ENCODE peak calls at places on chromosomes 2 and 18, in four cellular contexts. One of them, this sample, is unnamed.

GRCh38 chr2:189254268-189254883 is 74.8 kb upstream of the COL5A2 start:
- DNase-seq in glutamatergic neuron: peak; percentile 16
- DNase-seq in stimulated activated CD4-positive, alpha-beta T cell treated with anti-CD3 and anti-CD28 coated beads, Interleukin-2, amount 100 ng/mL, for 48 hours: no peak
- DNase-seq in Calu3: no peak
- DNase-seq in this sample: peak; percentile 57

GRCh38 chr2:224987733-224988132 is 54.5 kb downstream of the DOCK10 start:
- DNase-seq in glutamatergic neuron: no peak
- DNase-seq in Calu3: no peak
- DNase-seq in stimulated activated CD4-positive, alpha-beta T cell treated with anti-CD3 and anti-CD28 coated beads, Interleukin-2, amount 100 ng/mL, for 48 hours: no peak
- DNase-seq in this sample: no peak

GRCh38 chr2:42102606-42103450 is 55.0 kb downstream of the PKDCC start:
- DNase-seq in stimulated activated CD4-positive, alpha-beta T cell treated with anti-CD3 and anti-CD28 coated beads, Interleukin-2, amount 100 ng/mL, for 48 hours: no peak
- DNase-seq in Calu3: peak; percentile 59
- DNase-seq in glutamatergic neuron: peak; percentile 79
- DNase-seq in this sample: no peak

GRCh38 chr2:15359716-15360531 is 201.2 kb downstream of the NBAS start:
- DNase-seq in stimulated activated CD4-positive, alpha-beta T cell treated with anti-CD3 and anti-CD28 coated beads, Interleukin-2, amount 100 ng/mL, for 48 hours: no peak
- DNase-seq in Calu3: peak; percentile 3
- DNase-seq in glutamatergic neuron: no peak
- DNase-seq in this sample: no peak

GRCh38 chr2:23486676-23487075 is 101.7 kb downstream of the KLHL29 start:
- DNase-seq in Calu3: no peak
- DNase-seq in stimulated activated CD4-positive, alpha-beta T cell treated with anti-CD3 and anti-CD28 coated beads, Interleukin-2, amount 100 ng/mL, for 48 hours: no peak
- DNase-seq in glutamatergic neuron: no peak
- DNase-seq in this sample: no peak

GRCh38 chr2:105868060-105868459 is 123.3 kb downstream of the NCK2 start:
- DNase-seq in glutamatergic neuron: no peak
- DNase-seq in Calu3: no peak
- DNase-seq in stimulated activated CD4-positive, alpha-beta T cell treated with anti-CD3 and anti-CD28 coated beads, Interleukin-2, amount 100 ng/mL, for 48 hours: no peak
- DNase-seq in this sample: peak; percentile 65

GRCh38 chr18:6405237-6406074 is 9.3 kb downstream of the L3MBTL4 start:
- DNase-seq in Calu3: no peak
- DNase-seq in glutamatergic neuron: no peak
- DNase-seq in stimulated activated CD4-positive, alpha-beta T cell treated with anti-CD3 and anti-CD28 coated beads, Interleukin-2, amount 100 ng/mL, for 48 hours: no peak
- DNase-seq in this sample: peak; percentile 4

GRCh38 chr2:55425449-55425848 is 5.8 kb upstream of the CCDC88A start:
- DNase-seq in Calu3: peak; percentile 58
- DNase-seq in stimulated activated CD4-positive, alpha-beta T cell treated with anti-CD3 and anti-CD28 coated beads, Interleukin-2, amount 100 ng/mL, for 48 hours: no peak
- DNase-seq in glutamatergic neuron: no peak
- DNase-seq in this sample: no peak

GRCh38 chr18:80210312-80211083 is 36.8 kb downstream of the PARD6G start:
- DNase-seq in stimulated activated CD4-positive, alpha-beta T cell treated with anti-CD3 and anti-CD28 coated beads, Interleukin-2, amount 100 ng/mL, for 48 hours: no peak
- DNase-seq in Calu3: no peak
- DNase-seq in glutamatergic neuron: no peak
- DNase-seq in this sample: peak; percentile 26

GRCh38 chr18:11500153-11501122 is 109.0 kb upstream of the SLC35G4 start:
- DNase-seq in Calu3: peak; percentile 83
- DNase-seq in glutamatergic neuron: no peak
- DNase-seq in stimulated activated CD4-positive, alpha-beta T cell treated with anti-CD3 and anti-CD28 coated beads, Interleukin-2, amount 100 ng/mL, for 48 hours: no peak
- DNase-seq in this sample: peak; percentile 79

GRCh38 chr2:235990344-235990743 is 177.8 kb downstream of the GBX2 start:
- DNase-seq in stimulated activated CD4-positive, alpha-beta T cell treated with anti-CD3 and anti-CD28 coated beads, Interleukin-2, amount 100 ng/mL, for 48 hours: no peak
- DNase-seq in glutamatergic neuron: no peak
- DNase-seq in Calu3: no peak
- DNase-seq in this sample: no peak

GRCh38 chr2:106095478-106096392 is 98.4 kb downstream of the UXS1 start:
- DNase-seq in stimulated activated CD4-positive, alpha-beta T cell treated with anti-CD3 and anti-CD28 coated beads, Interleukin-2, amount 100 ng/mL, for 48 hours: peak; percentile 38
- DNase-seq in glutamatergic neuron: no peak
- DNase-seq in Calu3: no peak
- DNase-seq in this sample: no peak

GRCh38 chr2:148179724-148180123 is 158.8 kb downstream of the MBD5 start:
- DNase-seq in stimulated activated CD4-positive, alpha-beta T cell treated with anti-CD3 and anti-CD28 coated beads, Interleukin-2, amount 100 ng/mL, for 48 hours: no peak
- DNase-seq in Calu3: no peak
- DNase-seq in glutamatergic neuron: no peak
- DNase-seq in this sample: no peak

GRCh38 chr2:226893206-226893605 is 57.4 kb downstream of the RHBDD1 start:
- DNase-seq in glutamatergic neuron: no peak
- DNase-seq in stimulated activated CD4-positive, alpha-beta T cell treated with anti-CD3 and anti-CD28 coated beads, Interleukin-2, amount 100 ng/mL, for 48 hours: no peak
- DNase-seq in Calu3: no peak
- DNase-seq in this sample: no peak

GRCh38 chr2:233183869-233184418 is 67.5 kb upstream of the ATG16L1 start:
- DNase-seq in stimulated activated CD4-positive, alpha-beta T cell treated with anti-CD3 and anti-CD28 coated beads, Interleukin-2, amount 100 ng/mL, for 48 hours: no peak
- DNase-seq in glutamatergic neuron: no peak
- DNase-seq in Calu3: no peak
- DNase-seq in this sample: no peak

GRCh38 chr18:25080988-25081387 is 271.0 kb downstream of the ZNF521 start:
- DNase-seq in stimulated activated CD4-positive, alpha-beta T cell treated with anti-CD3 and anti-CD28 coated beads, Interleukin-2, amount 100 ng/mL, for 48 hours: no peak
- DNase-seq in Calu3: no peak
- DNase-seq in glutamatergic neuron: no peak
- DNase-seq in this sample: no peak

GRCh38 chr18:79985172-79985571 is 3.2 kb downstream of the TXNL4A start:
- DNase-seq in Calu3: no peak
- DNase-seq in stimulated activated CD4-positive, alpha-beta T cell treated with anti-CD3 and anti-CD28 coated beads, Interleukin-2, amount 100 ng/mL, for 48 hours: no peak
- DNase-seq in glutamatergic neuron: no peak
- DNase-seq in this sample: no peak

GRCh38 chr2:117985092-117985491 is 28.8 kb downstream of the CCDC93 start:
- DNase-seq in Calu3: no peak
- DNase-seq in stimulated activated CD4-positive, alpha-beta T cell treated with anti-CD3 and anti-CD28 coated beads, Interleukin-2, amount 100 ng/mL, for 48 hours: no peak
- DNase-seq in glutamatergic neuron: peak; percentile 26
- DNase-seq in this sample: no peak

GRCh38 chr2:240305369-240305962 is 130.0 kb upstream of the GPC1 start:
- DNase-seq in Calu3: no peak
- DNase-seq in glutamatergic neuron: no peak
- DNase-seq in stimulated activated CD4-positive, alpha-beta T cell treated with anti-CD3 and anti-CD28 coated beads, Interleukin-2, amount 100 ng/mL, for 48 hours: no peak
- DNase-seq in this sample: no peak

GRCh38 chr2:28648671-28649395 is 102.8 kb upstream of the PPP1CB start:
- DNase-seq in Calu3: no peak
- DNase-seq in glutamatergic neuron: no peak
- DNase-seq in stimulated activated CD4-positive, alpha-beta T cell treated with anti-CD3 and anti-CD28 coated beads, Interleukin-2, amount 100 ng/mL, for 48 hours: no peak
- DNase-seq in this sample: peak; percentile 48

GRCh38 chr18:79169958-79170555 is 100.9 kb downstream of the ATP9B start:
- DNase-seq in glutamatergic neuron: no peak
- DNase-seq in Calu3: no peak
- DNase-seq in stimulated activated CD4-positive, alpha-beta T cell treated with anti-CD3 and anti-CD28 coated beads, Interleukin-2, amount 100 ng/mL, for 48 hours: no peak
- DNase-seq in this sample: no peak

GRCh38 chr2:71672640-71673401 is 219.5 kb downstream of the DYSF start:
- DNase-seq in stimulated activated CD4-positive, alpha-beta T cell treated with anti-CD3 and anti-CD28 coated beads, Interleukin-2, amount 100 ng/mL, for 48 hours: no peak
- DNase-seq in glutamatergic neuron: no peak
- DNase-seq in Calu3: no peak
- DNase-seq in this sample: no peak